ENCODE peak calls at places on chromosomes 3 and 15, in six cellular contexts. C, Z, T, M, G and H are unnamed samples.

GRCh38 chr3:196740476-196741400 is 1.1 kb downstream of the PAK2 start:
- DNase-seq in G (no peak), C (peak; percentile 59), Z (peak; percentile 36), M (peak; percentile 56), T (no peak), H (no peak)

GRCh38 chr3:73140772-73141434 is 79.4 kb downstream of the EBLN2 start:
- DNase-seq in C (no peak), Z (no peak), G (no peak), M (no peak), T (no peak), H (no peak)

GRCh38 chr3:123336001-123336400 is 112.9 kb downstream of the ADCY5 start:
- DNase-seq in C (no peak), Z (no peak), M (no peak), T (no peak), G (no peak), H (no peak)

GRCh38 chr3:45329779-45330305 is 58.5 kb upstream of the LARS2 start:
- DNase-seq in M (no peak), Z (no peak), G (no peak), T (no peak), C (no peak), H (no peak)

GRCh38 chr3:57815034-57815433 is 58.9 kb downstream of the SLMAP start:
- DNase-seq in C (no peak), M (no peak), T (no peak), Z (no peak), G (no peak), H (peak; percentile 32)

GRCh38 chr3:16012086-16012485 is 162.4 kb upstream of the GALNT15 start:
- DNase-seq in M (peak; percentile 88), T (no peak), G (no peak), Z (no peak), C (no peak), H (no peak)

GRCh38 chr3:39879581-39879980 is 70.2 kb downstream of the MYRIP start:
- DNase-seq in M (no peak), Z (no peak), T (no peak), G (no peak), C (no peak), H (no peak)

GRCh38 chr15:69524296-69524695 is 71.7 kb downstream of the RPLP1 start:
- DNase-seq in G (no peak), T (peak; percentile 70), C (peak; percentile 63), Z (no peak), M (no peak), H (no peak)

GRCh38 chr3:179236676-179237301 is 14.1 kb downstream of the KCNMB3 start:
- DNase-seq in M (no peak), Z (no peak), G (no peak), C (no peak), T (no peak), H (no peak)

GRCh38 chr15:99708563-99708962 is 24.7 kb downstream of the LYSMD4 start:
- DNase-seq in T (no peak), C (peak; percentile 72), M (peak; percentile 91), G (peak; percentile 93), Z (peak; percentile 88), H (no peak)

GRCh38 chr3:88005066-88005465 is 53.7 kb downstream of the CGGBP1 start:
- DNase-seq in M (peak; percentile 14), C (no peak), Z (no peak), G (no peak), T (no peak), H (no peak)

GRCh38 chr3:32780071-32780734 is 37.6 kb upstream of the TRIM71 start:
- DNase-seq in G (no peak), T (no peak), M (no peak), Z (no peak), C (no peak), H (no peak)

GRCh38 chr15:46654993-46655392 is 1020.2 kb downstream of the SQOR start:
- DNase-seq in Z (no peak), M (no peak), G (no peak), C (no peak), T (no peak), H (no peak)

GRCh38 chr3:42819351-42819965 is 10.2 kb downstream of the ACKR2 start:
- DNase-seq in M (no peak), Z (no peak), G (no peak), C (peak; percentile 63), T (peak; percentile 67), H (no peak)

GRCh38 chr3:25478964-25479726 is 51.1 kb downstream of the RARB start:
- DNase-seq in M (no peak), Z (no peak), T (no peak), G (no peak), C (no peak), H (no peak)

GRCh38 chr15:25512957-25513356 is 74.1 kb upstream of the UBE3A start:
- DNase-seq in M (no peak), T (no peak), C (no peak), G (no peak), Z (no peak), H (no peak)

GRCh38 chr15:92971081-92971480 is 71.0 kb downstream of the CHD2 start:
- DNase-seq in G (no peak), C (no peak), T (no peak), Z (no peak), M (no peak), H (no peak)

GRCh38 chr3:102176393-102176792 is 258.4 kb upstream of the ZPLD1 start:
- DNase-seq in Z (no peak), M (no peak), C (no peak), T (no peak), G (no peak), H (no peak)

GRCh38 chr3:159989973-159990846 is 1.6 kb downstream of the IL12A start:
- DNase-seq in T (peak; percentile 55), G (no peak), C (no peak), Z (no peak), M (no peak), H (no peak)

GRCh38 chr3:77161098-77161497 is 121.2 kb downstream of the ROBO2 start:
- DNase-seq in M (no peak), Z (no peak), C (no peak), G (no peak), T (no peak), H (no peak)

GRCh38 chr3:69058180-69058946 is 6.2 kb upstream of the TMF1 start:
- DNase-seq in C (no peak), T (no peak), G (no peak), Z (no peak), M (no peak), H (no peak)

GRCh38 chr15:100762289-100762688 is 117.3 kb upstream of the ALDH1A3 start:
- DNase-seq in G (no peak), Z (no peak), T (peak; percentile 40), C (no peak), M (no peak), H (no peak)

GRCh38 chr3:30476373-30477082 is 129.9 kb upstream of the TGFBR2 start:
- DNase-seq in T (no peak), M (peak; percentile 62), G (no peak), C (no peak), Z (no peak), H (no peak)

GRCh38 chr3:100708989-100709839 is at the start of gene TFG:
- DNase-seq in G (peak; percentile 99), T (peak; percentile 98), C (peak; percentile 99), Z (peak; percentile 98), M (peak; percentile 99), H (peak; percentile 95)

GRCh38 chr3:100708644-100708988 is 678 bp upstream of the TFG start:
- DNase-seq in M (no peak), G (no peak), Z (no peak), C (no peak), T (no peak), H (no peak)

GRCh38 chr3:100706365-100706764 is 2.9 kb upstream of the TFG start:
- DNase-seq in G (no peak), Z (no peak), T (no peak), M (peak; percentile 13), C (no peak), H (no peak)

GRCh38 chr3:100710355-100711198 is 1.3 kb downstream of the TFG start:
- DNase-seq in Z (peak; percentile 41), C (peak; percentile 82), M (peak; percentile 77), G (no peak), T (peak; percentile 75), H (no peak)

GRCh38 chr3:100709840-100710235 is 544 bp downstream of the TFG start:
- DNase-seq in T (peak; percentile 86), G (peak; percentile 87), M (peak; percentile 20), Z (peak; percentile 36), C (peak; percentile 44), H (peak; percentile 23)
- TF ChIP-seq CTCF in T (peak; percentile 56), G (no peak), M (peak; percentile 14), Z (no peak), C (no peak), H (no peak)

GRCh38 chr3:169454823-169455222 is 208.7 kb downstream of the MECOM start:
- DNase-seq in T (no peak), C (no peak), Z (no peak), M (peak; percentile 59), G (no peak), H (no peak)

GRCh38 chr3:169456900-169457299 is 206.6 kb downstream of the MECOM start:
- DNase-seq in Z (no peak), M (no peak), C (no peak), G (no peak), T (peak; percentile 64), H (no peak)

GRCh38 chr3:169453256-169454059 is 210.1 kb downstream of the MECOM start:
- DNase-seq in M (no peak), Z (no peak), G (no peak), C (no peak), T (no peak), H (no peak)

GRCh38 chr3:169454060-169454317 is 209.5 kb downstream of the MECOM start:
- DNase-seq in M (no peak), G (no peak), T (no peak), Z (no peak), C (no peak), H (no peak)

DNA sequence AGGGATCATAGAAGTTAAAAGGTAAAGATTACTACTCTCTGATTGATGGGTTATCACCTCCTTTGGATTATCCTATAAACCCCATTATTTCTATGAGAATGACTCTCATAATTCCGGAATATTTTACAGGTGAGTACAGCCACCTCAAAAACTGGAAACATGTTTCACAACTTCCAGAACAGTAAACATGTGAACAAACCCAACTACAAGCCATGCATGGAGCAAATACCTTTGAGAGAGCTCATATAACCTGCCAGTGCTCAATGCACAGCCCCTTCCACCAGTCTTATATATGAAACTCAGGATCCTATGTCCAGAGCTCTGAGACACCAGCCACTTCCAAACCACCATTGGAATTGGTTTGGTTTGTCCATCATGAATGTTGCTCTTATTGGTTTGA is 208.0 kb downstream of the MECOM start:
- DNase-seq in G (no peak), T (no peak), C (no peak), Z (no peak), M (no peak), H (no peak)
- H3K27ac ChIP-seq in G (no peak overlapping the region), T (no peak overlapping the region), C (no peak overlapping the region), Z (no peak overlapping the region), M (no peak overlapping the region), H (no peak overlapping the region)

DNA sequence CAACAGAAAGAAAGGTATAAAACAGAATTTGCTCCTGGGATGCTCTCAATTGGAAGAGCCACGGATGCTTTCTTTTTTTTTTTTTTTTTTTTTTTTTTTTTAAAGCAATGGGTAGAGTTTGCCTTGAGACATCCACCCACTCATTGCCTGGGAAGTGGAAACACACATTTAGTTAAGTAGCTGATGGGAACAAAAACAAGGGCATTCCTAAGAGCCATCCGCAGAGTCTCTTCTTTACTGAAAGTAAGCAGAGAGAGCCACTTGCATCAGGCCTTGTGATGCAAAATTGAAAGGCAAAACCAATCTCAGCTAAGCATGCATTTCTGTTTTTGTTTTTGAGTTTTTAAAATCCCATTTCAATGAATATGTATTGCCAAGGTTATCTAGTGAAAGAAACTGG is 787.9 kb upstream of the LMCD1 start:
- DNase-seq in T (no peak), M (no peak), Z (no peak), G (no peak), C (no peak), H (no peak)
- H3K9me3 ChIP-seq in T (no peaks in the 10 kb centered on the region), M (peaks cover 26% of the 10 kb centered on the region), Z (no peaks in the 10 kb centered on the region), G (no peaks in the 10 kb centered on the region), C (no peaks in the 10 kb centered on the region), H (no peaks in the 10 kb centered on the region)

GRCh38 chr15:83446904-83447708 is at the start of gene SH3GL3:
- DNase-seq in M (peak; percentile 55), C (peak; percentile 68), G (peak; percentile 93), Z (peak; percentile 64), T (peak; percentile 94), H (no peak)
- TF ChIP-seq CTCF in M (peak; percentile 22), C (no peak), G (no peak), Z (no peak), T (peak; percentile 72), H (no peak)